ENCODE peak calls at places on chromosomes 12 and 14, in six cellular contexts. V is mesenchymal stem cell, L is neuronal stem cell, E is H1, J is IMR-90, X is trophoblast cell. D is an unnamed sample.

GRCh38 chr12:14960548-14961465 is 594 bp downstream of the ARHGDIB start:
- DNase-seq in V (no peak), L (no peak), E (no peak), J (peak; percentile 36), X (peak; percentile 73), D (no peak)

GRCh38 chr14:56414231-56414630 is 165.4 kb upstream of the TMEM260 start:
- DNase-seq in V (no peak), L (no peak), E (no peak), J (no peak), X (no peak), D (no peak)

GRCh38 chr12:3152013-3152412 is 74.8 kb downstream of the TSPAN9 start:
- DNase-seq in V (peak; percentile 42), L (no peak), E (no peak), J (no peak), X (no peak), D (peak; percentile 76)

GRCh38 chr12:5222011-5222461 is 178.4 kb downstream of the KCNA5 start:
- DNase-seq in V (no peak), L (no peak), E (peak; percentile 78), J (no peak), X (no peak), D (peak; percentile 81)

GRCh38 chr12:18462437-18462836 is 201.1 kb downstream of the PIK3C2G start:
- DNase-seq in V (no peak), L (no peak), E (no peak), J (peak; percentile 79), X (no peak), D (no peak)

GRCh38 chr14:33767721-33768457 is 183.0 kb downstream of the EGLN3 start:
- DNase-seq in V (no peak), L (no peak), E (no peak), J (no peak), X (peak; percentile 42), D (no peak)

GRCh38 chr14:75469606-75470237 is 41.9 kb downstream of the JDP2 start:
- DNase-seq in V (no peak), L (no peak), E (no peak), J (no peak), X (no peak), D (no peak)

GRCh38 chr12:57864382-57864781 is 17.9 kb upstream of the CTDSP2 start:
- DNase-seq in V (no peak), L (no peak), E (no peak), J (no peak), X (no peak), D (peak; percentile 72)

GRCh38 chr12:18430425-18431048 is 169.2 kb downstream of the PIK3C2G start:
- DNase-seq in V (peak; percentile 71), L (peak; percentile 56), E (peak; percentile 63), J (peak; percentile 71), X (peak; percentile 29), D (peak; percentile 59)

GRCh38 chr12:109611223-109611622 is 37.6 kb downstream of the MVK start:
- DNase-seq in V (no peak), L (no peak), E (no peak), J (no peak), X (no peak), D (no peak)

GRCh38 chr12:50215033-50215432 is 47.9 kb upstream of the CERS5 start:
- DNase-seq in V (peak; percentile 79), L (no peak), E (no peak), J (peak; percentile 39), X (no peak), D (no peak)

GRCh38 chr14:24816011-24816928 is 182.3 kb upstream of the GZMB start:
- DNase-seq in V (no peak), L (no peak), E (no peak), J (peak; percentile 37), X (no peak), D (no peak)

GRCh38 chr12:115630133-115630532 is 647.4 kb downstream of the MED13L start:
- DNase-seq in V (no peak), L (no peak), E (no peak), J (no peak), X (no peak), D (no peak)

GRCh38 chr14:76773956-76774355 is 12.7 kb downstream of the VASH1 start:
- DNase-seq in V (no peak), L (no peak), E (no peak), J (no peak), X (no peak), D (peak; percentile 24)

GRCh38 chr14:49982522-49982951 is 89.7 kb downstream of the ARF6 start:
- DNase-seq in V (peak; percentile 38), L (no peak), E (no peak), J (peak; percentile 96), X (peak; percentile 55), D (no peak)

GRCh38 chr12:114932806-114933205 is 248.8 kb upstream of the TBX3 start:
- DNase-seq in V (no peak), L (no peak), E (no peak), J (no peak), X (peak; percentile 40), D (no peak)

GRCh38 chr14:96084796-96085195 is 45.6 kb downstream of the C14orf132 start:
- DNase-seq in V (no peak), L (no peak), E (no peak), J (no peak), X (no peak), D (no peak)

GRCh38 chr12:32107376-32108267 is 975 bp downstream of the BICD1 start:
- DNase-seq in V (peak; percentile 70), L (peak; percentile 26), E (no peak), J (peak; percentile 80), X (peak; percentile 22), D (no peak)

GRCh38 chr12:121102307-121102706 is 30.4 kb upstream of the P2RX7 start:
- DNase-seq in V (no peak), L (no peak), E (no peak), J (no peak), X (no peak), D (no peak)

GRCh38 chr14:101241807-101242278 is 319.5 kb upstream of the DIO3 start:
- DNase-seq in V (no peak), L (no peak), E (peak; percentile 38), J (no peak), X (peak; percentile 44), D (peak; percentile 53)

GRCh38 chr14:91228112-91229004 is 16.1 kb downstream of the GPR68 start:
- DNase-seq in V (peak; percentile 59), L (no peak), E (peak; percentile 70), J (peak; percentile 84), X (no peak), D (peak; percentile 80)

GRCh38 chr12:51171884-51172514 is 936 bp downstream of the TFCP2 start:
- DNase-seq in V (peak; percentile 66), L (no peak), E (no peak), J (peak; percentile 48), X (peak; percentile 7), D (peak; percentile 18)

GRCh38 chr12:52032431-52032796 is 18.8 kb upstream of the NR4A1 start:
- DNase-seq in V (peak; percentile 83), L (no peak), E (no peak), J (peak; percentile 80), X (no peak), D (no peak)

GRCh38 chr12:13472690-13473089 is 276.2 kb downstream of the EMP1 start:
- DNase-seq in V (no peak), L (no peak), E (no peak), J (peak; percentile 3), X (no peak), D (no peak)

GRCh38 chr12:76375470-76375869 is 27.3 kb upstream of the BBS10 start:
- DNase-seq in V (no peak), L (no peak), E (no peak), J (peak; percentile 32), X (no peak), D (no peak)

GRCh38 chr12:76374395-76375020 is 26.3 kb upstream of the BBS10 start:
- DNase-seq in V (no peak), L (no peak), E (no peak), J (peak; percentile 79), X (no peak), D (no peak)

GRCh38 chr12:76379261-76379660 is 31.0 kb upstream of the BBS10 start:
- DNase-seq in V (no peak), L (no peak), E (no peak), J (no peak), X (no peak), D (no peak)

DNA sequence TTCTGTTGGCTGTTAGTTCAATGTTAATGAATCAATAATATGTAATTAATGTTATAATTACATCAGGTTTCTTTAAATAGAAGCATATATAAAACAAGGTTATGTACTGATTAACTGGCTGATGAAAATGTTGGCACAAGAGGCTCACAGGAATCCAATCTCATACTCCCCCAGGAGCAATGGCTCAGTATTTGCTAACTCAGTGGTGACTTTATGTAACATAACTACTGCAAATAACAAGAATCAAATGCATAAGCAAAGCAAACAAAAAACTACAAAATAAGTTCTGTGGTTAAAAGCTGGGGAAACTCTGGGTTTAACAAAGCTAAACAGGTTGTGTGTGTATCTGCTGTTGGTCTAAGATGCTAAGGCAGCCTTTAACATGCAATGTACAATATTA is 27.7 kb upstream of the BBS10 start:
- DNase-seq in V (no peak), L (no peak), E (no peak), J (peak; percentile 2), X (no peak), D (no peak)
- H4K91ac ChIP-seq in V (no peak overlapping the region), L (no peak overlapping the region), E (no peak overlapping the region), J (no peak overlapping the region), X (no peak overlapping the region), D (no peak overlapping the region)

GRCh38 chr14:69315302-69315701 is 55.3 kb downstream of the GALNT16 start:
- DNase-seq in V (no peak), L (no peak), E (no peak), J (no peak), X (no peak), D (no peak)
- H4K91ac ChIP-seq in V (peak overlapping the region; percentile 15), L (no peak overlapping the region), E (no peak overlapping the region), J (no peak overlapping the region), X (no peak overlapping the region), D (no peak overlapping the region)

GRCh38 chr12:93565760-93566159 is 6.7 kb upstream of the SOCS2 start:
- DNase-seq in V (no peak), L (no peak), E (no peak), J (no peak), X (no peak), D (no peak)
- H4K91ac ChIP-seq in V (no peak overlapping the region), L (no peak overlapping the region), E (no peak overlapping the region), J (no peak overlapping the region), X (no peak overlapping the region), D (no peak overlapping the region)

GRCh38 chr12:102907918-102908317 is 9.1 kb downstream of the PAH start:
- DNase-seq in V (no peak), L (no peak), E (no peak), J (no peak), X (no peak), D (no peak)
- H4K91ac ChIP-seq in V (no peak overlapping the region), L (no peak overlapping the region), E (no peak overlapping the region), J (no peak overlapping the region), X (no peak overlapping the region), D (no peak overlapping the region)

GRCh38 chr14:62796431-62796830 is 248.8 kb downstream of the KCNH5 start:
- DNase-seq in V (no peak), L (no peak), E (no peak), J (no peak), X (no peak), D (no peak)

GRCh38 chr14:62800577-62800976 is 244.7 kb downstream of the KCNH5 start:
- DNase-seq in V (no peak), L (no peak), E (no peak), J (no peak), X (no peak), D (no peak)
- H4K91ac ChIP-seq in V (no peak overlapping the region), L (no peak overlapping the region), E (no peak overlapping the region), J (no peak overlapping the region), X (no peak overlapping the region), D (no peak overlapping the region)

D was measured in H9.